ENCODE peak calls at places on chromosomes 7 and 10, in seven cellular contexts. V, M, N, C, I, A and E are unnamed samples.

GRCh38 chr7:13848576-13849527 is 140.6 kb downstream of the ETV1 start:
- DNase-seq in M (no peak), A (no peak), V (no peak), I (no peak), C (no peak), N (peak), E (no peak)

GRCh38 chr10:103470755-103471653 is 8.0 kb downstream of the CALHM3 start:
- DNase-seq in N (no peak), C (no peak), M (peak), A (no peak), I (no peak), V (peak), E (no peak)

GRCh38 chr7:151309306-151309705 is 32.3 kb upstream of the NUB1 start:
- DNase-seq in C (no peak), V (no peak), I (peak), A (no peak), M (no peak), N (no peak), E (no peak)

GRCh38 chr7:142611566-142612250 is 137.6 kb upstream of the PRSS1 start:
- DNase-seq in C (no peak), N (no peak), M (no peak), V (no peak), A (no peak), I (no peak), E (no peak)

GRCh38 chr10:71984126-71984797 is 20.1 kb downstream of the CHST3 start:
- DNase-seq in C (no peak), A (no peak), N (no peak), M (no peak), I (no peak), V (no peak), E (no peak)

GRCh38 chr10:101006593-101007098 is 7.0 kb downstream of the LZTS2 start:
- DNase-seq in I (no peak), M (no peak), N (no peak), C (no peak), V (no peak), A (no peak), E (no peak)

GRCh38 chr10:5632430-5632829 is 34.0 kb downstream of the ASB13 start:
- DNase-seq in N (no peak), V (no peak), A (peak), C (no peak), I (peak), M (peak), E (no peak)

GRCh38 chr7:50939026-50939425 is 156.3 kb upstream of the GRB10 start:
- DNase-seq in N (no peak), V (no peak), M (no peak), C (no peak), A (no peak), I (peak), E (no peak)

GRCh38 chr7:150375662-150376521 is 3.2 kb upstream of the ZNF775 start:
- DNase-seq in M (no peak), A (no peak), C (no peak), N (peak), V (no peak), I (no peak), E (no peak)

GRCh38 chr10:103204353-103205255 is 11.5 kb upstream of the NT5C2 start:
- DNase-seq in C (no peak), M (no peak), N (peak), V (no peak), I (no peak), A (no peak), E (no peak)

GRCh38 chr7:20107582-20107981 is 109.6 kb downstream of the MACC1 start:
- DNase-seq in V (no peak), C (no peak), I (no peak), N (no peak), A (no peak), M (no peak), E (no peak)

GRCh38 chr10:85791846-85792532 is 574.6 kb downstream of the GRID1 start:
- DNase-seq in M (no peak), N (peak), V (peak), A (no peak), C (no peak), I (no peak), E (no peak)

GRCh38 chr10:85124592-85124991 is 796.2 kb downstream of the CCSER2 start:
- DNase-seq in N (no peak), C (no peak), I (no peak), V (no peak), A (no peak), M (no peak), E (no peak)

GRCh38 chr7:40232242-40232929 is 97.6 kb downstream of the SUGCT start:
- DNase-seq in M (peak), N (peak), V (peak), C (peak), I (peak), A (peak), E (no peak)

GRCh38 chr10:93476756-93477155 is 5.4 kb downstream of the MYOF start:
- DNase-seq in M (no peak), N (no peak), A (no peak), C (no peak), I (no peak), V (no peak), E (no peak)

GRCh38 chr10:9863559-9864121 is 1154.0 kb upstream of the CELF2 start:
- DNase-seq in N (no peak), I (no peak), A (no peak), C (no peak), M (no peak), V (no peak), E (no peak)

GRCh38 chr10:6811153-6811552 is 231.1 kb upstream of the PRKCQ start:
- DNase-seq in N (no peak), M (no peak), A (peak), V (no peak), I (no peak), C (no peak), E (no peak)

GRCh38 chr10:30324448-30325110 is 24.5 kb downstream of the MTPAP start:
- DNase-seq in C (no peak), M (no peak), V (no peak), N (no peak), A (no peak), I (no peak), E (no peak)

GRCh38 chr7:37031571-37032257 is 307.4 kb upstream of the AOAH start:
- DNase-seq in A (peak), V (no peak), I (peak), M (peak), N (peak), C (peak), E (peak)

GRCh38 chr10:68553138-68553537 is 7.0 kb upstream of the TET1 start:
- DNase-seq in N (peak), C (no peak), V (no peak), A (no peak), I (no peak), M (no peak), E (no peak)

GRCh38 chr7:30027065-30027456 is 559 bp upstream of the FKBP14 start:
- DNase-seq in V (peak), C (no peak), N (no peak), A (peak), M (no peak), I (peak), E (peak)

GRCh38 chr7:151191544-151191943 is 4.5 kb upstream of the ASB10 start:
- DNase-seq in C (no peak), A (no peak), N (no peak), M (no peak), V (no peak), I (no peak), E (no peak)

GRCh38 chr7:67636363-67637355 is 640.0 kb downstream of the TYW1 start:
- DNase-seq in M (no peak), A (no peak), I (no peak), V (no peak), N (peak), C (no peak), E (no peak)

GRCh38 chr10:119313645-119314044 is 106.3 kb downstream of the GRK5 start:
- DNase-seq in I (no peak), N (no peak), V (no peak), M (no peak), C (no peak), A (no peak), E (no peak)

GRCh38 chr7:26291699-26292538 is at the start of gene SNX10:
- DNase-seq in C (peak), N (peak), V (peak), A (peak), I (peak), M (peak), E (no peak)

GRCh38 chr10:13882112-13882711 is 295.4 kb downstream of the PRPF18 start:
- DNase-seq in V (no peak), N (peak), M (peak), A (peak), C (no peak), I (peak), E (peak)

GRCh38 chr7:157690833-157691382 is 354.1 kb downstream of the DNAJB6 start:
- DNase-seq in M (no peak), N (peak), I (peak), C (peak), A (peak), V (no peak), E (no peak)

GRCh38 chr10:86904600-86904999 is 52.8 kb downstream of the MMRN2 start:
- DNase-seq in V (no peak), I (no peak), A (no peak), C (no peak), N (no peak), M (no peak), E (no peak)

GRCh38 chr10:131870831-131871672 is 29.8 kb upstream of the PPP2R2D start:
- DNase-seq in M (no peak), N (no peak), I (no peak), A (no peak), C (no peak), V (no peak), E (no peak)

DNA sequence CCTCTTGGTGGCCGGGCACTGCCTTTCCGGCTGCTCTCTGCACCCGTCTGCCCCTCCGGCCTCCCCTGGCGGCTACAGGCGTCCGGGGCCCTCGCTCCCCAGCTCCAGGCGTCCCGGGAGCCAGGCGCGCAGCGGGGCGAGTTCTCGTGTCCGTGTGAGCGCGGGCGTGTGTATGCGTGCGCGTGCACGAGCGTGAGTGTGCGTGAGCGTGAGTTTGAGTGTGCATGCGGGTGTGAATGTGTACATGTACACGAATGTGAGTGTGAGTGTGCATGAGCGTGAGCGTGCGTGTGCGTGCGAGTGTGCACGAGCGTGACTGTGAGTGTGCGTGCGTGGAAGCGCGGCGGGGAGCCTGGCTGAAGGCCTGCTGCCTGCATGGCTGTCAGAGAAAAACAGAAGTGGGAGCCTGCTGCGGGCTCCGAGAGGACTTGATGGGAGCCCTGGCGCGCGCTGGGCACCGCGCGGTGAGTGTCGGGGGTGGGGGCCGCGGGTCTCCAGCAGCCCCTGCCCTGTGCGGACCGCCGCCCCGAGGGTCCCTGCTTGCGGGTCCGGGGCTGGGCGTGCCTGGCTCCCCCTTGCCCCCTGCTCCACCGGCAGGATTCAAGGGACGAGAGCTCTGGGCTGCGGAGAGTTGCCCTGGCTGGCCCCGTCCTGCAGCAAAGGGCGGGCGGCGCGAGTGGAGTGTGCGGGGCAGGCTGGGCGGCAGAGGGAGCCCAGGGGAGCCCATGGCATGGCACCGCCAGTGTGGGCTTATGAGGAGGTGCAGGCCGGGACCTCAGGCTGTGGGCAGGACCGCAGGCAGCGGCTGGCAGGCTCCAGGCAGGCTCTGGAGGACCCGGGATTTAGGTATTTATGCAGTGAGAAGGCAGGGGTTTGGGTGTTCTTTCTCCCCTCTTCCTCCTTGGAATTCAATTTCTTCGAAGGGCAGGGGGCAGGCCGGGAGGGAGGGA is 75.8 kb upstream of the EN2 start:
- DNase-seq in V (no peak), I (no peak), C (no peak), A (no peak), M (no peak), N (peak), E (no peak)
- TF ChIP-seq CTCF in V (no peak), I (no peak), C (no peak), A (no peak), M (no peak), N (no peak), E (no peak)

GRCh38 chr7:79452495-79453265 is 787 bp downstream of the MAGI2 start:
- DNase-seq in I (peak), N (peak), M (peak), V (no peak), A (no peak), C (no peak), E (no peak)

GRCh38 chr7:79454325-79454960 is 976 bp upstream of the MAGI2 start:
- DNase-seq in A (no peak), C (no peak), V (no peak), N (peak), I (peak), M (no peak), E (no peak)

GRCh38 chr7:79453266-79453557 is 255 bp downstream of the MAGI2 start:
- DNase-seq in A (no peak), V (no peak), M (no peak), I (no peak), C (no peak), N (no peak), E (no peak)

GRCh38 chr7:79453558-79454324 is at the start of gene MAGI2:
- DNase-seq in A (peak), M (peak), V (no peak), C (no peak), I (peak), N (peak), E (no peak)

DNA sequence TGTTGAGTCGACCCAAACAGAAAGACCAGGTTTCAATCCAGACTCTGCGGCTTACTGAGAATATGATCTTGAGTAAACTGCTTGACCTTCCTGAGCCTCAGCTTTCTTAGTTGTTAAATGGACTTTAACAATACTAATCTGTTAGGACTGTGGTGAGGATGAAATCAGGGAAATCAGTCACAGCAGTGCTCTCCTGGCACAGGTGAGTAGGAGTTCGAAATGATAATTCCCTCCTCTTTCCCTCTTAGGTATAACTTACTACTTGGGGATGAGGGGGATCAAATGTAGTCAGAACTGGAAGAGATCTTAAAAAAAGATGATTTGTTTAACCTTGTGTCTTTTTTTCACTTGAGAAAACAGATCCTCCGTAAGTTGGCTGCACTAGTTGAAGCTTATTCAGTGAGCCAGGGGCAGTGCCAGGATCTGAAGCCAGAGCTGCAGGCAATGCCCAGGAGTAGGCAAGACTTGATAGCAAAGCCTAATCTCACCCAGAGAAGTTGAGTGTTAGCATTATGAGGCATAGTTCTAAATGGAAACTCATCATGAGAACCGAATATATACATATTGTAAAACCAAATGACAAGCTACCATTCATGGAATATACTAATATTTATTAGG is 1.8 kb upstream of the MAGI2 start:
- DNase-seq in M (no peak), V (no peak), N (no peak), A (no peak), C (no peak), I (no peak), E (no peak)
- H3K4me3 ChIP-seq in M (no peak), V (no peak), N (peak), A (no peak), C (no peak), I (no peak), E (no peak)

DNA sequence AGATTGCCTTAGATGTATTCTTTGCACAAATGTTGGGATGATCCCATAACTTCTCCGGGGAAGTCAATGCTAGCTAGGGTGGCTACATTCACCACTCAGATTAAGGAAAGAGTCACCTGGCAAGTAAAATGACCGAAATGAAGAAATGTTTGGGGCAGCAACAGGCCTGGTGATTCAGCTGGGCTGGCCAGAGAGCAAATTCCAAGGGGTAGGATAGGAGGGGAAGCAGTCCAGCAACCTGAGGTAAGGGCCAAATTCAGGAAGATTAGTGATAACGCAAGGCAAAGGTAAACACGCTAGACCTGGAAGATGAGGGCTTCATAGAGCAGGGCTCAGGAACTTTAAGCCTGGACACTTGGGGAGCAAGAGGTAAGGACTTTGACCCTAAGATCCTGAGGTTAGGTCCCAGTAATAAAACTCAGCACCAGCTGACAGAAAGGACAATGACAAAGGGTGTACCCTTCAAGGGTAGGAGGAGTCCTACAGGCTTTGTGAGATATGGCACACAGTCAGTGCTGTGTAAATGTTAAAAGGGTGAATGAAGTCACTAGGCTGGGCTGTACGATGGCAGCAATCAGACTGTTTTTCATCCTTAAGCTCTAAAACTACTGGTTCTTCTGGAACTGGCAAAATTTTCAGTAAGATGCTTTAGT is 22.7 kb upstream of the SMNDC1 start:
- DNase-seq in A (no peak), V (no peak), C (no peak), N (no peak), I (peak), M (peak), E (no peak)
- H3K4me2 ChIP-seq in A (peak), V (no peak), C (peak), N (no peak), I (peak), M (peak), E (peak)

GRCh38 chr7:66110861-66111260 is 3.8 kb upstream of the CRCP start:
- DNase-seq in I (peak), A (peak), N (no peak), V (no peak), M (peak), C (peak), E (peak)

GRCh38 chr7:66119502-66119901 is 4.9 kb downstream of the CRCP start:
- DNase-seq in I (no peak), N (no peak), A (no peak), C (no peak), V (no peak), M (no peak), E (no peak)

GRCh38 chr7:66118603-66119002 is 4.0 kb downstream of the CRCP start:
- DNase-seq in A (no peak), V (no peak), I (no peak), M (no peak), C (no peak), N (no peak), E (no peak)

GRCh38 chr7:66114743-66115727 is at the start of gene CRCP:
- DNase-seq in C (no peak), V (peak), I (peak), N (peak), M (peak), A (peak), E (no peak)
- TF ChIP-seq CTCF in C (no peak), V (peak), I (peak), N (no peak), M (no peak), A (peak), E (peak)

GRCh38 chr7:134905375-134905774 is 80.9 kb upstream of the AGBL3 start:
- DNase-seq in I (peak), A (peak), V (no peak), M (no peak), C (no peak), N (no peak), E (no peak)
- H3K4me3 ChIP-seq in I (no peak), A (no peak), V (no peak), M (no peak), C (no peak), N (no peak), E (no peak)

DNA sequence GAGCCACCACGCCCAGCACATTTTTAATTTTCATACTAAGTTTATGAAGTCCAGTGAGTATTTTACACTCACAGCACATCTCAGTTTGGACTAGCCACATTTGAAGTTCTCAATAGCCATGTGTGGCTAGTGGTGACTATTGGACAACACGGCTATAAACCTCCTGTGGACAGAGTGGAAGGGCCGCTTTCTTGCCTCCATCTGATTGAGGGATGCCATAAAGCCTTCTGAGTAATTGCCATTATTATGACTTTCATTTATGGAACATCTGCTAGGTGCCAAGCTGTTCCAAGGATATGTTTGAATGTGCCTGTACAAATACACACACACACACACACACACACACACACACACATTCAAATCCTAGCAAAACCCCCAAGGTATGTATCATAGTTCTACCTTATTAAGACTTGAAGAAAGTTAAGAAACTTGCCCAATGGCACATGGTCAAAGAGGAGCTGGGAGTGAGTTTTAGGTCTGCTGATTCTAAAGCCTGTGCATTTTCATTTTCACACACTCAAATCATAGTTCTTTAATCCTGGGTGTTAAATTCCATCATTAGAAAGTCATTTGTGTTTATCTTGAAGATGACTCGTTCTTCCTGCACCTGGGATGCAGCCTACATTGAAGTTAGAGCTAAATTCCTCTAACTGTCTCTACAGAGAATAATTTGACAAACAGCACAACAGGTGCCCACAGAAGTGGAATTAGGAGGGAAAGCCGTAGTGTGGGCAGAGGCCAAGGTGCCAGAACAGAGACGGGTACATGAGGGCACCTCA is 143.3 kb downstream of the PKD1L1 start:
- DNase-seq in M (no peak), C (no peak), V (no peak), A (no peak), N (no peak), I (peak), E (no peak)
- H3K4me2 ChIP-seq in M (peak), C (peak), V (no peak), A (no peak), N (no peak), I (peak), E (no peak)

GRCh38 chr10:27360581-27361172 is 120.1 kb upstream of the ACBD5 start:
- DNase-seq in A (peak), M (peak), N (peak), I (peak), C (peak), V (peak), E (peak)
- TF ChIP-seq CTCF in A (peak), M (peak), N (peak), I (peak), C (peak), V (peak), E (peak)